ENCODE peak calls at places on chromosomes 5 and 9, in nine cellular contexts. One of them, this sample, is unnamed.

GRCh38 chr5:25515525-25515924 is 870.7 kb upstream of the CDH10 start:
- DNase-seq in H4: no peak
- DNase-seq in cardiac muscle cell: no peak
- DNase-seq in heart left ventricle: no peak
- DNase-seq in effector memory CD8-positive, alpha-beta T cell: no peak
- DNase-seq in SW 1271: no peak
- DNase-seq in stimulated activated CD8-positive, alpha-beta memory T cell treated with anti-CD3 and anti-CD28 coated beads, Interleukin-15, amount 100 ng/mL, for 1 hour: no peak
- DNase-seq in mucosa of gallbladder: no peak
- DNase-seq in naive thymus-derived CD8-positive, alpha-beta T cell: no peak
- DNase-seq in this sample: no peak

GRCh38 chr5:124741711-124742496 is 4.5 kb downstream of the ZNF608 start:
- DNase-seq in SW 1271: no peak
- DNase-seq in heart left ventricle: no peak
- DNase-seq in naive thymus-derived CD8-positive, alpha-beta T cell: no peak
- DNase-seq in cardiac muscle cell: peak
- DNase-seq in mucosa of gallbladder: no peak
- DNase-seq in effector memory CD8-positive, alpha-beta T cell: no peak
- DNase-seq in H4: peak
- DNase-seq in stimulated activated CD8-positive, alpha-beta memory T cell treated with anti-CD3 and anti-CD28 coated beads, Interleukin-15, amount 100 ng/mL, for 1 hour: no peak
- DNase-seq in this sample: no peak

GRCh38 chr5:126867237-126867636 is 90.3 kb downstream of the LMNB1 start:
- DNase-seq in stimulated activated CD8-positive, alpha-beta memory T cell treated with anti-CD3 and anti-CD28 coated beads, Interleukin-15, amount 100 ng/mL, for 1 hour: no peak
- DNase-seq in H4: no peak
- DNase-seq in SW 1271: no peak
- DNase-seq in naive thymus-derived CD8-positive, alpha-beta T cell: no peak
- DNase-seq in heart left ventricle: no peak
- DNase-seq in effector memory CD8-positive, alpha-beta T cell: no peak
- DNase-seq in cardiac muscle cell: no peak
- DNase-seq in mucosa of gallbladder: no peak
- DNase-seq in this sample: no peak

GRCh38 chr9:98654247-98654646 is 54.5 kb downstream of the GABBR2 start:
- DNase-seq in H4: no peak
- DNase-seq in naive thymus-derived CD8-positive, alpha-beta T cell: no peak
- DNase-seq in mucosa of gallbladder: no peak
- DNase-seq in effector memory CD8-positive, alpha-beta T cell: no peak
- DNase-seq in cardiac muscle cell: no peak
- DNase-seq in stimulated activated CD8-positive, alpha-beta memory T cell treated with anti-CD3 and anti-CD28 coated beads, Interleukin-15, amount 100 ng/mL, for 1 hour: no peak
- DNase-seq in SW 1271: no peak
- DNase-seq in heart left ventricle: no peak
- DNase-seq in this sample: peak

GRCh38 chr5:179378441-179379271 is 33.4 kb upstream of the ADAMTS2 start:
- DNase-seq in SW 1271: no peak
- DNase-seq in H4: peak
- DNase-seq in effector memory CD8-positive, alpha-beta T cell: no peak
- DNase-seq in stimulated activated CD8-positive, alpha-beta memory T cell treated with anti-CD3 and anti-CD28 coated beads, Interleukin-15, amount 100 ng/mL, for 1 hour: no peak
- DNase-seq in cardiac muscle cell: peak
- DNase-seq in heart left ventricle: no peak
- DNase-seq in naive thymus-derived CD8-positive, alpha-beta T cell: peak
- DNase-seq in mucosa of gallbladder: no peak
- DNase-seq in this sample: peak

GRCh38 chr5:139473105-139473504 is 2.3 kb downstream of the SMIM33 start:
- DNase-seq in heart left ventricle: no peak
- DNase-seq in naive thymus-derived CD8-positive, alpha-beta T cell: peak
- DNase-seq in cardiac muscle cell: peak
- DNase-seq in effector memory CD8-positive, alpha-beta T cell: no peak
- DNase-seq in stimulated activated CD8-positive, alpha-beta memory T cell treated with anti-CD3 and anti-CD28 coated beads, Interleukin-15, amount 100 ng/mL, for 1 hour: no peak
- DNase-seq in SW 1271: no peak
- DNase-seq in mucosa of gallbladder: no peak
- DNase-seq in H4: no peak
- DNase-seq in this sample: no peak

GRCh38 chr9:112751059-112751795 is 667 bp downstream of the SNX30 start:
- DNase-seq in stimulated activated CD8-positive, alpha-beta memory T cell treated with anti-CD3 and anti-CD28 coated beads, Interleukin-15, amount 100 ng/mL, for 1 hour: peak
- DNase-seq in SW 1271: peak
- DNase-seq in naive thymus-derived CD8-positive, alpha-beta T cell: peak
- DNase-seq in heart left ventricle: peak
- DNase-seq in H4: peak
- DNase-seq in cardiac muscle cell: peak
- DNase-seq in effector memory CD8-positive, alpha-beta T cell: peak
- DNase-seq in mucosa of gallbladder: peak
- DNase-seq in this sample: no peak

GRCh38 chr5:146072595-146072994 is 32.8 kb downstream of the PLAC8L1 start:
- DNase-seq in naive thymus-derived CD8-positive, alpha-beta T cell: no peak
- DNase-seq in heart left ventricle: no peak
- DNase-seq in SW 1271: no peak
- DNase-seq in H4: no peak
- DNase-seq in mucosa of gallbladder: no peak
- DNase-seq in effector memory CD8-positive, alpha-beta T cell: no peak
- DNase-seq in stimulated activated CD8-positive, alpha-beta memory T cell treated with anti-CD3 and anti-CD28 coated beads, Interleukin-15, amount 100 ng/mL, for 1 hour: no peak
- DNase-seq in cardiac muscle cell: no peak
- DNase-seq in this sample: no peak

GRCh38 chr9:137275937-137276756 is 1.4 kb upstream of the TOR4A start:
- DNase-seq in mucosa of gallbladder: no peak
- DNase-seq in cardiac muscle cell: no peak
- DNase-seq in effector memory CD8-positive, alpha-beta T cell: no peak
- DNase-seq in heart left ventricle: peak
- DNase-seq in SW 1271: no peak
- DNase-seq in naive thymus-derived CD8-positive, alpha-beta T cell: no peak
- DNase-seq in stimulated activated CD8-positive, alpha-beta memory T cell treated with anti-CD3 and anti-CD28 coated beads, Interleukin-15, amount 100 ng/mL, for 1 hour: no peak
- DNase-seq in H4: no peak
- DNase-seq in this sample: no peak

GRCh38 chr5:117494208-117494607 is 919.6 kb upstream of the SEMA6A start:
- DNase-seq in mucosa of gallbladder: no peak
- DNase-seq in cardiac muscle cell: peak
- DNase-seq in effector memory CD8-positive, alpha-beta T cell: no peak
- DNase-seq in stimulated activated CD8-positive, alpha-beta memory T cell treated with anti-CD3 and anti-CD28 coated beads, Interleukin-15, amount 100 ng/mL, for 1 hour: no peak
- DNase-seq in SW 1271: no peak
- DNase-seq in naive thymus-derived CD8-positive, alpha-beta T cell: no peak
- DNase-seq in heart left ventricle: no peak
- DNase-seq in H4: no peak
- DNase-seq in this sample: no peak

GRCh38 chr9:136013116-136013515 is 51.9 kb upstream of the UBAC1 start:
- DNase-seq in naive thymus-derived CD8-positive, alpha-beta T cell: peak
- DNase-seq in stimulated activated CD8-positive, alpha-beta memory T cell treated with anti-CD3 and anti-CD28 coated beads, Interleukin-15, amount 100 ng/mL, for 1 hour: no peak
- DNase-seq in heart left ventricle: peak
- DNase-seq in mucosa of gallbladder: no peak
- DNase-seq in SW 1271: no peak
- DNase-seq in cardiac muscle cell: no peak
- DNase-seq in effector memory CD8-positive, alpha-beta T cell: no peak
- DNase-seq in H4: no peak
- DNase-seq in this sample: no peak

GRCh38 chr9:109107402-109108240 is 12.1 kb downstream of the TMEM245 start:
- DNase-seq in heart left ventricle: no peak
- DNase-seq in mucosa of gallbladder: no peak
- DNase-seq in cardiac muscle cell: peak
- DNase-seq in SW 1271: peak
- DNase-seq in stimulated activated CD8-positive, alpha-beta memory T cell treated with anti-CD3 and anti-CD28 coated beads, Interleukin-15, amount 100 ng/mL, for 1 hour: no peak
- DNase-seq in naive thymus-derived CD8-positive, alpha-beta T cell: no peak
- DNase-seq in H4: peak
- DNase-seq in effector memory CD8-positive, alpha-beta T cell: no peak
- DNase-seq in this sample: no peak

GRCh38 chr5:1172007-1172581 is 29.3 kb upstream of the SLC6A19 start:
- DNase-seq in H4: no peak
- DNase-seq in effector memory CD8-positive, alpha-beta T cell: no peak
- DNase-seq in naive thymus-derived CD8-positive, alpha-beta T cell: peak
- DNase-seq in stimulated activated CD8-positive, alpha-beta memory T cell treated with anti-CD3 and anti-CD28 coated beads, Interleukin-15, amount 100 ng/mL, for 1 hour: no peak
- DNase-seq in SW 1271: no peak
- DNase-seq in mucosa of gallbladder: no peak
- DNase-seq in heart left ventricle: peak
- DNase-seq in cardiac muscle cell: no peak
- DNase-seq in this sample: no peak

GRCh38 chr5:43485406-43485805 is 1.7 kb upstream of the TMEM267 start:
- DNase-seq in naive thymus-derived CD8-positive, alpha-beta T cell: no peak
- DNase-seq in stimulated activated CD8-positive, alpha-beta memory T cell treated with anti-CD3 and anti-CD28 coated beads, Interleukin-15, amount 100 ng/mL, for 1 hour: no peak
- DNase-seq in SW 1271: no peak
- DNase-seq in mucosa of gallbladder: no peak
- DNase-seq in heart left ventricle: no peak
- DNase-seq in effector memory CD8-positive, alpha-beta T cell: no peak
- DNase-seq in H4: no peak
- DNase-seq in cardiac muscle cell: no peak
- DNase-seq in this sample: no peak

GRCh38 chr5:141476132-141476909 is 555 bp downstream of the PCDHGC3 start:
- DNase-seq in mucosa of gallbladder: peak
- DNase-seq in naive thymus-derived CD8-positive, alpha-beta T cell: no peak
- DNase-seq in SW 1271: no peak
- DNase-seq in stimulated activated CD8-positive, alpha-beta memory T cell treated with anti-CD3 and anti-CD28 coated beads, Interleukin-15, amount 100 ng/mL, for 1 hour: no peak
- DNase-seq in heart left ventricle: peak
- DNase-seq in cardiac muscle cell: peak
- DNase-seq in effector memory CD8-positive, alpha-beta T cell: no peak
- DNase-seq in H4: peak
- DNase-seq in this sample: peak

GRCh38 chr5:120160120-120160895 is 303.8 kb upstream of the PRR16 start:
- DNase-seq in naive thymus-derived CD8-positive, alpha-beta T cell: no peak
- DNase-seq in H4: peak
- DNase-seq in SW 1271: no peak
- DNase-seq in cardiac muscle cell: no peak
- DNase-seq in mucosa of gallbladder: no peak
- DNase-seq in effector memory CD8-positive, alpha-beta T cell: no peak
- DNase-seq in heart left ventricle: no peak
- DNase-seq in stimulated activated CD8-positive, alpha-beta memory T cell treated with anti-CD3 and anti-CD28 coated beads, Interleukin-15, amount 100 ng/mL, for 1 hour: no peak
- DNase-seq in this sample: no peak

GRCh38 chr5:31291323-31291854 is 97.9 kb downstream of the CDH6 start:
- DNase-seq in effector memory CD8-positive, alpha-beta T cell: no peak
- DNase-seq in naive thymus-derived CD8-positive, alpha-beta T cell: no peak
- DNase-seq in H4: no peak
- DNase-seq in cardiac muscle cell: peak
- DNase-seq in heart left ventricle: no peak
- DNase-seq in stimulated activated CD8-positive, alpha-beta memory T cell treated with anti-CD3 and anti-CD28 coated beads, Interleukin-15, amount 100 ng/mL, for 1 hour: no peak
- DNase-seq in SW 1271: no peak
- DNase-seq in mucosa of gallbladder: no peak
- DNase-seq in this sample: no peak

GRCh38 chr5:68126871-68127270 is 88.7 kb upstream of the PIK3R1 start:
- DNase-seq in effector memory CD8-positive, alpha-beta T cell: no peak
- DNase-seq in mucosa of gallbladder: no peak
- DNase-seq in naive thymus-derived CD8-positive, alpha-beta T cell: no peak
- DNase-seq in SW 1271: no peak
- DNase-seq in H4: no peak
- DNase-seq in cardiac muscle cell: no peak
- DNase-seq in heart left ventricle: no peak
- DNase-seq in stimulated activated CD8-positive, alpha-beta memory T cell treated with anti-CD3 and anti-CD28 coated beads, Interleukin-15, amount 100 ng/mL, for 1 hour: no peak
- DNase-seq in this sample: no peak

GRCh38 chr9:96047741-96048115 is 172.2 kb downstream of the ERCC6L2 start:
- DNase-seq in H4: no peak
- DNase-seq in stimulated activated CD8-positive, alpha-beta memory T cell treated with anti-CD3 and anti-CD28 coated beads, Interleukin-15, amount 100 ng/mL, for 1 hour: no peak
- DNase-seq in mucosa of gallbladder: no peak
- DNase-seq in cardiac muscle cell: no peak
- DNase-seq in naive thymus-derived CD8-positive, alpha-beta T cell: peak
- DNase-seq in effector memory CD8-positive, alpha-beta T cell: no peak
- DNase-seq in heart left ventricle: no peak
- DNase-seq in SW 1271: no peak
- DNase-seq in this sample: no peak

GRCh38 chr5:83509535-83509934 is 38.0 kb downstream of the VCAN start:
- DNase-seq in naive thymus-derived CD8-positive, alpha-beta T cell: no peak
- DNase-seq in SW 1271: no peak
- DNase-seq in effector memory CD8-positive, alpha-beta T cell: no peak
- DNase-seq in cardiac muscle cell: peak
- DNase-seq in mucosa of gallbladder: no peak
- DNase-seq in stimulated activated CD8-positive, alpha-beta memory T cell treated with anti-CD3 and anti-CD28 coated beads, Interleukin-15, amount 100 ng/mL, for 1 hour: no peak
- DNase-seq in heart left ventricle: peak
- DNase-seq in H4: peak
- DNase-seq in this sample: no peak

GRCh38 chr5:158468444-158468843 is 609.5 kb upstream of the CLINT1 start:
- DNase-seq in effector memory CD8-positive, alpha-beta T cell: no peak
- DNase-seq in stimulated activated CD8-positive, alpha-beta memory T cell treated with anti-CD3 and anti-CD28 coated beads, Interleukin-15, amount 100 ng/mL, for 1 hour: no peak
- DNase-seq in mucosa of gallbladder: no peak
- DNase-seq in heart left ventricle: no peak
- DNase-seq in SW 1271: no peak
- DNase-seq in naive thymus-derived CD8-positive, alpha-beta T cell: no peak
- DNase-seq in cardiac muscle cell: no peak
- DNase-seq in H4: no peak
- DNase-seq in this sample: no peak

GRCh38 chr5:181217111-181217804 is 5.8 kb upstream of the TRIM41 start:
- DNase-seq in H4: peak
- DNase-seq in heart left ventricle: peak
- DNase-seq in SW 1271: no peak
- DNase-seq in cardiac muscle cell: peak
- DNase-seq in stimulated activated CD8-positive, alpha-beta memory T cell treated with anti-CD3 and anti-CD28 coated beads, Interleukin-15, amount 100 ng/mL, for 1 hour: no peak
- DNase-seq in naive thymus-derived CD8-positive, alpha-beta T cell: peak
- DNase-seq in effector memory CD8-positive, alpha-beta T cell: peak
- DNase-seq in mucosa of gallbladder: no peak
- DNase-seq in this sample: no peak

GRCh38 chr9:36748322-36748899 is 175.7 kb downstream of the MELK start:
- DNase-seq in mucosa of gallbladder: peak
- DNase-seq in heart left ventricle: peak
- DNase-seq in H4: peak
- DNase-seq in stimulated activated CD8-positive, alpha-beta memory T cell treated with anti-CD3 and anti-CD28 coated beads, Interleukin-15, amount 100 ng/mL, for 1 hour: no peak
- DNase-seq in cardiac muscle cell: peak
- DNase-seq in naive thymus-derived CD8-positive, alpha-beta T cell: peak
- DNase-seq in SW 1271: no peak
- DNase-seq in effector memory CD8-positive, alpha-beta T cell: peak
- DNase-seq in this sample: no peak

GRCh38 chr9:87054999-87055686 is 107.8 kb upstream of the GAS1 start:
- DNase-seq in cardiac muscle cell: peak
- DNase-seq in heart left ventricle: no peak
- DNase-seq in SW 1271: no peak
- DNase-seq in effector memory CD8-positive, alpha-beta T cell: no peak
- DNase-seq in H4: no peak
- DNase-seq in naive thymus-derived CD8-positive, alpha-beta T cell: no peak
- DNase-seq in mucosa of gallbladder: no peak
- DNase-seq in stimulated activated CD8-positive, alpha-beta memory T cell treated with anti-CD3 and anti-CD28 coated beads, Interleukin-15, amount 100 ng/mL, for 1 hour: no peak
- DNase-seq in this sample: no peak

GRCh38 chr9:125435776-125436612 is 174.4 kb downstream of the GAPVD1 start:
- DNase-seq in heart left ventricle: peak
- DNase-seq in mucosa of gallbladder: no peak
- DNase-seq in naive thymus-derived CD8-positive, alpha-beta T cell: no peak
- DNase-seq in H4: no peak
- DNase-seq in effector memory CD8-positive, alpha-beta T cell: no peak
- DNase-seq in cardiac muscle cell: no peak
- DNase-seq in SW 1271: no peak
- DNase-seq in stimulated activated CD8-positive, alpha-beta memory T cell treated with anti-CD3 and anti-CD28 coated beads, Interleukin-15, amount 100 ng/mL, for 1 hour: no peak
- DNase-seq in this sample: no peak

GRCh38 chr5:154756871-154757646 is 1.9 kb downstream of the LARP1 start:
- DNase-seq in naive thymus-derived CD8-positive, alpha-beta T cell: peak
- DNase-seq in mucosa of gallbladder: peak
- DNase-seq in SW 1271: no peak
- DNase-seq in cardiac muscle cell: peak
- DNase-seq in stimulated activated CD8-positive, alpha-beta memory T cell treated with anti-CD3 and anti-CD28 coated beads, Interleukin-15, amount 100 ng/mL, for 1 hour: peak
- DNase-seq in effector memory CD8-positive, alpha-beta T cell: peak
- DNase-seq in heart left ventricle: peak
- DNase-seq in H4: no peak
- DNase-seq in this sample: no peak

GRCh38 chr5:79699766-79700400 is 10.2 kb downstream of the CMYA5 start:
- DNase-seq in SW 1271: no peak
- DNase-seq in mucosa of gallbladder: no peak
- DNase-seq in cardiac muscle cell: no peak
- DNase-seq in naive thymus-derived CD8-positive, alpha-beta T cell: no peak
- DNase-seq in effector memory CD8-positive, alpha-beta T cell: no peak
- DNase-seq in stimulated activated CD8-positive, alpha-beta memory T cell treated with anti-CD3 and anti-CD28 coated beads, Interleukin-15, amount 100 ng/mL, for 1 hour: no peak
- DNase-seq in H4: no peak
- DNase-seq in heart left ventricle: no peak
- DNase-seq in this sample: no peak

GRCh38 chr5:114238771-114239313 is 123.0 kb upstream of the KCNN2 start:
- DNase-seq in stimulated activated CD8-positive, alpha-beta memory T cell treated with anti-CD3 and anti-CD28 coated beads, Interleukin-15, amount 100 ng/mL, for 1 hour: no peak
- DNase-seq in heart left ventricle: no peak
- DNase-seq in SW 1271: no peak
- DNase-seq in mucosa of gallbladder: no peak
- DNase-seq in H4: no peak
- DNase-seq in naive thymus-derived CD8-positive, alpha-beta T cell: no peak
- DNase-seq in effector memory CD8-positive, alpha-beta T cell: no peak
- DNase-seq in cardiac muscle cell: no peak
- DNase-seq in this sample: no peak

GRCh38 chr5:5350101-5350500 is 72.4 kb upstream of the ICE1 start:
- DNase-seq in SW 1271: no peak
- DNase-seq in heart left ventricle: no peak
- DNase-seq in mucosa of gallbladder: no peak
- DNase-seq in H4: peak
- DNase-seq in effector memory CD8-positive, alpha-beta T cell: no peak
- DNase-seq in stimulated activated CD8-positive, alpha-beta memory T cell treated with anti-CD3 and anti-CD28 coated beads, Interleukin-15, amount 100 ng/mL, for 1 hour: no peak
- DNase-seq in cardiac muscle cell: no peak
- DNase-seq in naive thymus-derived CD8-positive, alpha-beta T cell: no peak
- DNase-seq in this sample: no peak

GRCh38 chr9:107144475-107144874 is 138.6 kb upstream of the RAD23B start:
- DNase-seq in cardiac muscle cell: no peak
- DNase-seq in effector memory CD8-positive, alpha-beta T cell: no peak
- DNase-seq in heart left ventricle: no peak
- DNase-seq in naive thymus-derived CD8-positive, alpha-beta T cell: no peak
- DNase-seq in SW 1271: no peak
- DNase-seq in H4: no peak
- DNase-seq in stimulated activated CD8-positive, alpha-beta memory T cell treated with anti-CD3 and anti-CD28 coated beads, Interleukin-15, amount 100 ng/mL, for 1 hour: no peak
- DNase-seq in mucosa of gallbladder: no peak
- DNase-seq in this sample: no peak

GRCh38 chr5:88826959-88827585 is 55.9 kb downstream of the MEF2C start:
- DNase-seq in SW 1271: no peak
- DNase-seq in H4: peak
- DNase-seq in naive thymus-derived CD8-positive, alpha-beta T cell: no peak
- DNase-seq in cardiac muscle cell: peak
- DNase-seq in effector memory CD8-positive, alpha-beta T cell: no peak
- DNase-seq in stimulated activated CD8-positive, alpha-beta memory T cell treated with anti-CD3 and anti-CD28 coated beads, Interleukin-15, amount 100 ng/mL, for 1 hour: no peak
- DNase-seq in mucosa of gallbladder: peak
- DNase-seq in heart left ventricle: peak
- DNase-seq in this sample: peak

This sample was measured in AG09309.